ENCODE peak calls at places on chromosomes 6 and 20, in six cellular contexts. F is endothelial cell, E is neural progenitor cell, N is IMR-90, C is mucosa of descending colon, V is ascending aorta. I is an unnamed sample.

GRCh38 chr6:80357674-80358073 is 251.2 kb downstream of the BCKDHB start:
- DNase-seq in N (no peak), C (no peak), F (no peak), V (no peak), E (no peak), I (no peak)

GRCh38 chr20:46255440-46256104 is 52.7 kb downstream of the CDH22 start:
- DNase-seq in E (no peak), C (peak; percentile 93), F (peak; percentile 26), V (no peak), N (no peak), I (no peak)

GRCh38 chr6:63573140-63573898 is 1.0 kb downstream of the LOC128125822 start:
- DNase-seq in F (peak; percentile 66), N (peak; percentile 55), V (peak; percentile 84), E (peak; percentile 82), C (peak; percentile 93), I (peak; percentile 88)

GRCh38 chr6:136511397-136511796 is 38.8 kb downstream of the MAP7 start:
- DNase-seq in N (no peak), F (no peak), E (no peak), V (no peak), C (no peak), I (no peak)

GRCh38 chr6:19838442-19839236 is 1.5 kb downstream of the ID4 start:
- DNase-seq in V (peak; percentile 66), N (peak; percentile 11), C (peak; percentile 59), E (peak; percentile 70), F (peak; percentile 54), I (peak; percentile 85)

GRCh38 chr6:41672016-41672415 is 33.7 kb downstream of the MDFI start:
- DNase-seq in C (no peak), V (no peak), E (no peak), F (no peak), N (no peak), I (no peak)

GRCh38 chr20:24769878-24770627 is 179.0 kb upstream of the CST7 start:
- DNase-seq in F (no peak), E (no peak), V (peak; percentile 50), N (no peak), C (no peak), I (peak; percentile 80)

GRCh38 chr20:22716824-22717351 is 132.5 kb upstream of the FOXA2 start:
- DNase-seq in F (no peak), N (peak; percentile 7), E (no peak), C (no peak), V (no peak), I (no peak)

GRCh38 chr6:15200087-15200486 is 45.8 kb upstream of the JARID2 start:
- DNase-seq in N (no peak), F (no peak), C (no peak), V (no peak), E (no peak), I (no peak)

GRCh38 chr6:117534974-117535373 is 52.5 kb downstream of the DCBLD1 start:
- DNase-seq in C (no peak), F (no peak), V (no peak), N (no peak), E (no peak), I (no peak)

GRCh38 chr6:81484251-81484650 is 268.2 kb downstream of the TENT5A start:
- DNase-seq in F (no peak), C (no peak), N (no peak), E (no peak), V (no peak), I (no peak)

GRCh38 chr6:170476360-170476759 is 76.7 kb downstream of the PSMB1 start:
- DNase-seq in E (no peak), N (no peak), V (no peak), F (no peak), C (no peak), I (no peak)

GRCh38 chr6:170483413-170483812 is 69.7 kb downstream of the PSMB1 start:
- DNase-seq in F (no peak), E (no peak), C (no peak), V (no peak), N (no peak), I (no peak)

GRCh38 chr6:170475118-170475517 is 78.0 kb downstream of the PSMB1 start:
- DNase-seq in F (no peak), V (no peak), E (no peak), N (no peak), C (no peak), I (no peak)

GRCh38 chr6:170485159-170485558 is 67.9 kb downstream of the PSMB1 start:
- DNase-seq in E (no peak), V (no peak), F (no peak), C (no peak), N (no peak), I (no peak)

GRCh38 chr6:170480045-170480714 is 72.9 kb downstream of the PSMB1 start:
- DNase-seq in F (no peak), V (no peak), E (peak; percentile 48), C (no peak), N (peak; percentile 24), I (no peak)
- TF ChIP-seq CTCF in F (no peak), V (no peak), E (peak; percentile 40), C (no peak), N (peak; percentile 28), I (peak; percentile 26)

GRCh38 chr6:17455919-17456318 is 62.5 kb downstream of the CAP2 start:
- DNase-seq in F (no peak), C (no peak), V (no peak), N (no peak), E (no peak), I (no peak)

GRCh38 chr6:17456711-17457110 is 63.3 kb downstream of the CAP2 start:
- DNase-seq in V (no peak), N (no peak), C (no peak), F (no peak), E (no peak), I (no peak)

GRCh38 chr6:17457956-17458355 is 64.6 kb downstream of the CAP2 start:
- DNase-seq in C (no peak), N (no peak), E (no peak), V (no peak), F (no peak), I (no peak)

GRCh38 chr6:17458971-17459370 is 65.6 kb downstream of the CAP2 start:
- DNase-seq in N (peak; percentile 43), C (no peak), F (no peak), E (no peak), V (no peak), I (no peak)

GRCh38 chr6:17457405-17457804 is 64.0 kb downstream of the CAP2 start:
- DNase-seq in N (no peak), F (no peak), E (no peak), V (no peak), C (no peak), I (no peak)
- TF ChIP-seq CTCF in N (no peak), F (no peak), E (no peak), V (no peak), C (no peak), I (no peak)

DNA sequence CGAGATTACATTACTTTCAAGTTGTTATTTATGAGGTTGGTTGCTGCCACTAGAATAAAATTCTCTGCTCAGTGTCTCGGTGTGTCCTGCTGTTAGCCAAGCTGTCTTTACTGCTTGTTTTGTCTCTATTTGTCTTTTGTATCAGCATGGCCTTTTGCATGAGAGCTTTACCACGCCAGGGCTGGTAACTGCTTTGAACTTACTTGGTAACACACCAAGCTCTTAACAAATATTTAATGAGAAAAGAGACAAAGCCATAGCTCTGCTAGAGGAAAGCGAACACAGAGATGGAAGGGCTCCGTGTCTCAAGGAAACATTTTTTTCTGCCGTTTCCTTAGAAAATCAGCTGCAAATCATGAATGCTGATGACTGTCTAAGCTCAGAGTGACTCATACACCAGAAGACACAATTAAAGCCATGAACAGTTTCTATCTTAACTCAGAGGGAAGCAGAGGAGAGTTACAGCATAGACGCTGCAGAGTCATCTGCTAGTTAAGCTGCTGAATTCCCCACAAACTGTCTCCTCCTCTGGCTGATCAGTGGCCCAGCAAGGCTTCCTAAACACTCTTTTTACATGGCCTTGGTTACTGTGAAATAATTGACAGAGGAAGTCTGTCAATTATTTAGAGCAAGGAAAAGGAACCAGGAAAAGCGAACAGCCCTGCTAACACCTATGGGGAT is 44.8 kb downstream of the AGPAT4 start:
- DNase-seq in E (peak; percentile 22), C (no peak), N (peak; percentile 95), F (no peak), V (no peak), I (no peak)
- TF ChIP-seq CTCF in E (no peak), C (no peak), N (no peak), F (no peak), V (no peak), I (no peak)

DNA sequence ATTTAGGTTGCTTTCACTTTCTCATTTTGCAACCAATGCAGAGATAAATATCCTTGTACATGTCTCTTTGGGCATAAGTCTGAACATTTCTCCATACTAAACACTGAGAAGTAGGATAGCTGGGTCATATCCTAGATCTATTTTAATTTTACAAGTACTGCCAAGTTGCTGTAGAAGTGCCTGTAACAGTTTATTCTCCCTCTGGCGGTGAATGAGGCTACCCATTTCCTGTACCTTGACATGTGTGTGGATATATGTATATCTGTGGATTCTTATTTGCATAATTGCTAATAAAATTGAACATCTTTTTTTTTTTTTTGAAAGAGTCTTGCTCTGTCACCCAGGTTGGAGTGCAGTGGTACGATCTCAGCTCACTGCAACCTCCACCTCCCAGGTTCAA is 48.0 kb upstream of the PNRC1 start:
- DNase-seq in F (no peak), V (peak; percentile 48), N (no peak), E (no peak), C (no peak), I (no peak)
- TF ChIP-seq CTCF in F (no peak), V (peak; percentile 38), N (no peak), E (no peak), C (no peak), I (no peak)

GRCh38 chr6:143177706-143178105 is 117.0 kb downstream of the AIG1 start:
- DNase-seq in C (no peak), V (no peak), F (no peak), E (no peak), N (no peak), I (no peak)

GRCh38 chr6:143174951-143175350 is 114.3 kb downstream of the AIG1 start:
- DNase-seq in F (no peak), E (no peak), N (no peak), C (no peak), V (no peak), I (no peak)

GRCh38 chr6:143174516-143174915 is 113.8 kb downstream of the AIG1 start:
- DNase-seq in N (no peak), E (no peak), C (no peak), V (no peak), F (no peak), I (no peak)

GRCh38 chr6:143179096-143179495 is 118.4 kb downstream of the AIG1 start:
- DNase-seq in N (no peak), E (no peak), V (no peak), C (no peak), F (no peak), I (no peak)

GRCh38 chr6:143176090-143177021 is 115.7 kb downstream of the AIG1 start:
- DNase-seq in C (no peak), F (no peak), N (peak; percentile 88), E (no peak), V (no peak), I (peak; percentile 97)
- TF ChIP-seq CTCF in C (no peak), F (peak; percentile 14), N (no peak), E (peak; percentile 20), V (no peak), I (peak; percentile 55)

I was measured in osteocyte.